ENCODE peak calls at places on chromosomes 13 and 19, in five cellular contexts. B, X, Y, G and E are unnamed samples. For H3K27me3, the result is how much of the 10 kb centered on the place peaks cover.

GRCh38 chr19:12195501-12195860 is 32.6 kb downstream of the ZNF136 start:
- DNase-seq in B (no peak), X (no peak), Y (no peak), G (peak), E (no peak)

GRCh38 chr19:8517551-8518442 is 3.8 kb upstream of the ZNF414 start:
- DNase-seq in B (no peak), X (no peak), Y (no peak), G (peak), E (no peak)

GRCh38 chr13:71863249-71863648 is 3.8 kb downstream of the DACH1 start:
- DNase-seq in B (no peak), X (no peak), Y (no peak), G (no peak), E (no peak)

GRCh38 chr13:113105032-113105993 is at the start of gene F7:
- DNase-seq in B (no peak), X (no peak), Y (no peak), G (no peak), E (no peak)

GRCh38 chr13:47025791-47026419 is 129.1 kb upstream of the HTR2A start:
- DNase-seq in B (no peak), X (no peak), Y (no peak), G (no peak), E (no peak)

GRCh38 chr13:90696254-90696653 is 651.2 kb upstream of the MIR17HG start:
- DNase-seq in B (no peak), X (no peak), Y (no peak), G (peak), E (no peak)

GRCh38 chr13:98519976-98520375 is 56.9 kb downstream of the STK24 start:
- DNase-seq in B (no peak), X (no peak), Y (no peak), G (no peak), E (no peak)

GRCh38 chr19:2491130-2491801 is 15.3 kb downstream of the GADD45B start:
- DNase-seq in B (peak), X (peak), Y (no peak), G (peak), E (no peak)

GRCh38 chr19:46603752-46604241 is 2.7 kb downstream of the CALM3 start:
- DNase-seq in B (no peak), X (no peak), Y (no peak), G (peak), E (no peak)

GRCh38 chr19:7934766-7935165 is 8.7 kb downstream of the TIMM44 start:
- DNase-seq in B (no peak), X (no peak), Y (no peak), G (no peak), E (no peak)

GRCh38 chr19:51327066-51327985 is 14.6 kb downstream of the VSIG10L start:
- DNase-seq in B (peak), X (peak), Y (no peak), G (peak), E (no peak)

GRCh38 chr19:343451-343931 is 1.1 kb downstream of the MIER2 start:
- DNase-seq in B (no peak), X (peak), Y (no peak), G (peak), E (no peak)

GRCh38 chr19:39223703-39224279 is 19.7 kb upstream of the SYCN start:
- DNase-seq in B (no peak), X (no peak), Y (no peak), G (peak), E (no peak)

GRCh38 chr19:32165176-32165575 is 180.2 kb upstream of the ZNF507 start:
- DNase-seq in B (no peak), X (peak), Y (no peak), G (no peak), E (no peak)

GRCh38 chr19:42480335-42481095 is 37.8 kb upstream of the CXCL17 start:
- DNase-seq in B (no peak), X (no peak), Y (no peak), G (peak), E (peak)

GRCh38 chr13:110774490-110774889 is 61.0 kb downstream of the ING1 start:
- DNase-seq in B (no peak), X (no peak), Y (no peak), G (no peak), E (no peak)

GRCh38 chr13:24348385-24348784 is 39.0 kb downstream of the C1QTNF9 start:
- DNase-seq in B (no peak), X (no peak), Y (no peak), G (no peak), E (no peak)

GRCh38 chr13:112740502-112741131 is 50.8 kb downstream of the ATP11A start:
- DNase-seq in B (no peak), X (no peak), Y (peak), G (peak), E (peak)

GRCh38 chr13:75855847-75856246 is 219.7 kb downstream of the LMO7 start:
- DNase-seq in B (no peak), X (no peak), Y (no peak), G (no peak), E (no peak)

GRCh38 chr13:33319859-33320258 is 34.3 kb upstream of the STARD13 start:
- DNase-seq in B (no peak), X (no peak), Y (no peak), G (no peak), E (no peak)

GRCh38 chr19:34274827-34275625 is 20.7 kb downstream of the GARRE1 start:
- DNase-seq in B (no peak), X (no peak), Y (peak), G (peak), E (peak)

GRCh38 chr19:13153627-13154240 is 3.5 kb downstream of the IER2 start:
- DNase-seq in B (no peak), X (peak), Y (no peak), G (peak), E (no peak)

GRCh38 chr19:3034845-3035541 is 5.9 kb upstream of the TLE2 start:
- DNase-seq in B (no peak), X (no peak), Y (no peak), G (peak), E (no peak)

DNA sequence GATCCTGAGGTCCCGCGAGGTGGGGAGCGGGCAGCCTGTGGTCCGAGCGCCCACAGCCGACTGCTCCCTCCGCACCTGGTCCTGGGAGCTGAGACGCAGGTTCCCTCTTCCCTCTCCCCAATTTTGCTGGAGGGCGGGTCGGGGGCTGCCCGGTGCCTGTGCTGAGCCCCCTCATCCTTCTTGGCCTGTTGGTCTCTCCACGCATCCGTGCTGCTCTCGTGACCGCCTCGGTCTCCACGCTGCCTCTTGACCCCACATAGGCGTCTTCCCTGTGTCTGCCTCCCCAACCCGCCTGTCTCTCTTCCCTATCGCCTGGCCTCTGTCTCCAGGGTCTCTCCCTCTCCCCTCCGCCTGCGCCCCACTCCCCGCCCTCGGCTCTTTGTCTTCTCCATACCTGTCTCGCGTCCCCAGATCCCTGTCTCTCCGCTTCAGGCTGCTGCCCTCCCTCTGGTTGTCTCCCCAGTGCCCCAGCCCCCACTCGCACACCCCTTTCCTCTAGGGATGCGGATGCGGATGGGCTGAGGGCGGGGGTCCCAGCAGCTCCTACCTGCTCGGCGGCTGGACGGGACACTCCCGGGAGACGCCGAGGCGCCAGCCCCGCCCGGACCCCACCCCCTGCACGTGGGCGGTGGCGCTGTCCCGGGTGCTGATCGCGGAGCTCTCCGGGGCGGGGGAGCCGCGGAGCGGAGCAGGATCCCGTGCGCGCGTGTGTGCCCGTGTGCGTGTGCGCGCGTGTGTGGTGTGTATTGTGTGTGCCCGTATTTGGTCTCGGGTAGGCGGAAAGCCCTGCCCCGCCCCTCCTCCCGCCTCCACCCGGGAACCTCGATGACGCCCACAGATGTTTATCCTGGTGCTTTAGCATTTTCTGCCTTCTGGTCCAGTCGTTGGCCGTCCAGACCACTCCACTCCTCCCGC is at the start of gene SYT5:
- DNase-seq in B (no peak), X (peak), Y (no peak), G (peak), E (no peak)
- H3K4me3 ChIP-seq in B (peak), X (peak), Y (peak), G (peak), E (peak)

DNA sequence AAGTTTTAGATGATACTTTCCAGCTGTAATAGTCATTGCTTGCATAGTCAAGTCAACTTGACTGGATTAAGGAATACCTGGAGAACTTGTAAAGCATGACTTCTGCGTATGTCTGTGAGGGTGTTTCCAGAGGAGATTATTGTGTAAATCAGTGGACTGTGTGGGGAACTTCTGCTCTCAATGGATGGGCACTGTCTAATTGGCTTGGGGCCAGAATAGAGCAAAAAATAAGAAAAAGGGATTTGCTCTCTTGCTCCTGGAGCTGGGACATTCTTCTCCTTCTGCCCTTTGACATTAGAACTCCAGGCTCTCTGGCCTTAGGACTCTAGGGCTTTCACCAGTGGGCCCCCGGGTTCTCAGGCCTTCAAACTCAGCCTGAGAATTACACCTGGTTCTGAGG is 33.1 kb downstream of the CYSLTR2 start:
- DNase-seq in B (no peak), X (no peak), Y (no peak), G (no peak), E (no peak)
- H3K27me3 ChIP-seq in B (under half), X (under half), Y (under half), G (under half), E (under half)

GRCh38 chr19:18231775-18232174 is 5.5 kb upstream of the PDE4C start:
- DNase-seq in B (no peak), X (no peak), Y (no peak), G (no peak), E (no peak)
- H3K4me3 ChIP-seq in B (no peak), X (no peak), Y (no peak), G (no peak), E (no peak)

GRCh38 chr13:20156711-20157110 is 4.1 kb downstream of the GJA3 start:
- DNase-seq in B (no peak), X (no peak), Y (no peak), G (no peak), E (no peak)
- H3K27me3 ChIP-seq in B (under half), X (under half), Y (under half), G (under half), E (under half)

GRCh38 chr19:4068058-4068966 is 1.6 kb upstream of the ZBTB7A start:
- DNase-seq in B (no peak), X (no peak), Y (no peak), G (peak), E (no peak)
- H3K4me3 ChIP-seq in B (peak), X (peak), Y (peak), G (peak), E (peak)

DNA sequence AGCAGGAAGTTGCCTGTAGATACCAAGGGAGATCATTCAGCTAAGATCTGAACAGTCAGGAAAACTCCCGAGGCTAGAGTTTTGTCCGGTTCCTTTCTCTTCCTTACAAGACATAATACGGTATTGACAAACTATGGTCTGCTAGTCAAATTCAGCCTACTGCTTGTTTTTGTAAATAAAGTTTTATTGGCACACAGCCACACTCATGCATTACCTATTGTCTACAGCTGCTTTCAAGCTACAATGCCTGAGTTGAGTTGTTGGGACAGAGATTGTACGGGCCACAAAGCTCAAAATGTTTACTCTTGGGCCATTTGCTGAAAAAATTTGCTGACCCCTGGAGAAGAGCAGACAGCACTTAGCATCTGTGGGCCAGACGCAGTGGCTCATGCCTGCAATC is 2.5 kb downstream of the SLC1A6 start:
- DNase-seq in B (no peak), X (no peak), Y (no peak), G (no peak), E (no peak)
- H3K27me3 ChIP-seq in B (under half), X (under half), Y (under half), G (under half), E (under half)

DNA sequence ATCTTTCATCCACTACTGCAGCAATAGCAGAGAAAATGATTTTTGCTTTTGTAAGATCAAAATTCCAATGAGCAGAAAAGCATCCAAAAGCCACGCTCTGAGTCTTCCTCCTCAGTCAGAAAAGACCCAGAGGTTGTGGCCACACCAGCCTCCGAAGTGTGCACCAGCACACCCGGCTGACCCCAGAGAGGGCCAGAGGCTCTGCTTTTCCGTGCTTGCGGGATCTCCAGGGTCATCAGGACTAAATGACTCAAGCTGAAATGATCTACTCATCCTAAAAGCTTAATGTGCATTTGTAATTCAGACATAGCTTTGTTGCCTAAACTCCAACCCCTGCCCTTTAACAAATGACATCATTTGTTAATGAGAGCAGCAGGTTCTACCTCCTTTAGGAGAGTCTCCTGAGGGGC is 16.5 kb downstream of the RXFP2 start:
- DNase-seq in B (no peak), X (peak), Y (no peak), G (peak), E (peak)
- H3K4me3 ChIP-seq in B (no peak), X (no peak), Y (no peak), G (peak), E (no peak)